ENCODE peak calls at places on chromosomes 1 and 21, in five cellular contexts. R, P, T, E and A are unnamed samples.

GRCh38 chr1:64980745-64981601 is 14.6 kb upstream of the JAK1 start:
- DNase-seq in R (no peak), P (peak), T (no peak), E (peak), A (no peak)

GRCh38 chr1:100360790-100361232 is 8.5 kb downstream of the CDC14A start:
- DNase-seq in R (peak), P (peak), T (peak), E (peak), A (peak)

GRCh38 chr1:160911441-160911840 is 26.5 kb upstream of the ITLN1 start:
- DNase-seq in R (peak), P (peak), T (no peak), E (no peak), A (no peak)

GRCh38 chr1:41462680-41463004 is 21.8 kb downstream of the EDN2 start:
- DNase-seq in R (no peak), P (no peak), T (no peak), E (no peak), A (no peak)

GRCh38 chr21:43719748-43720538 is 1.0 kb downstream of the PDXK start:
- DNase-seq in R (no peak), P (no peak), T (no peak), E (no peak), A (no peak)

GRCh38 chr1:232508161-232508661 is 121.7 kb downstream of the SIPA1L2 start:
- DNase-seq in R (no peak), P (no peak), T (no peak), E (no peak), A (no peak)

GRCh38 chr1:207581496-207582168 is 63.3 kb upstream of the CR1L start:
- DNase-seq in R (no peak), P (no peak), T (no peak), E (no peak), A (no peak)

GRCh38 chr1:220888665-220888986 is 9.4 kb downstream of the HLX start:
- DNase-seq in R (no peak), P (no peak), T (no peak), E (no peak), A (no peak)

GRCh38 chr1:64664287-64664686 is 80.6 kb upstream of the RAVER2 start:
- DNase-seq in R (no peak), P (no peak), T (no peak), E (no peak), A (no peak)

GRCh38 chr1:178371236-178371635 is 125.5 kb downstream of the CLEC20A start:
- DNase-seq in R (peak), P (peak), T (peak), E (peak), A (peak)

GRCh38 chr21:44793269-44794030 is 8.2 kb downstream of the UBE2G2 start:
- DNase-seq in R (peak), P (peak), T (peak), E (peak), A (peak)

GRCh38 chr1:4161271-4162006 is 261.4 kb upstream of the C1orf174 start:
- DNase-seq in R (no peak), P (no peak), T (no peak), E (no peak), A (no peak)

GRCh38 chr1:205458777-205459566 is 3.1 kb upstream of the BLACAT1 start:
- DNase-seq in R (peak), P (peak), T (peak), E (peak), A (peak)

GRCh38 chr1:237035759-237036158 is 6.2 kb upstream of the RYR2 start:
- DNase-seq in R (no peak), P (no peak), T (no peak), E (no peak), A (no peak)

GRCh38 chr1:188128761-188129160 is 1300.0 kb downstream of the PLA2G4A start:
- DNase-seq in R (no peak), P (peak), T (no peak), E (peak), A (peak)

GRCh38 chr1:217333939-217334338 is 297.0 kb downstream of the GPATCH2 start:
- DNase-seq in R (peak), P (peak), T (peak), E (peak), A (peak)

GRCh38 chr1:58781541-58782307 is 2.1 kb downstream of the JUN start:
- DNase-seq in R (peak), P (peak), T (peak), E (peak), A (peak)

GRCh38 chr1:115145221-115145620 is 55.9 kb upstream of the TSPAN2 start:
- DNase-seq in R (no peak), P (no peak), T (no peak), E (no peak), A (no peak)

GRCh38 chr21:26845750-26846035 is 484 bp upstream of the ADAMTS1 start:
- DNase-seq in R (no peak), P (no peak), T (peak), E (no peak), A (no peak)

GRCh38 chr1:37556712-37557196 is at the start of gene DNALI1:
- DNase-seq in R (peak), P (peak), T (peak), E (peak), A (peak)

GRCh38 chr1:63747445-63747844 is 26.4 kb upstream of the ROR1 start:
- DNase-seq in R (no peak), P (no peak), T (no peak), E (no peak), A (no peak)

GRCh38 chr1:8815582-8816285 is 1.7 kb downstream of the RERE start:
- DNase-seq in R (peak), P (peak), T (peak), E (no peak), A (peak)

GRCh38 chr1:171860696-171861095 is 19.4 kb downstream of the DNM3 start:
- DNase-seq in R (no peak), P (no peak), T (no peak), E (no peak), A (no peak)

GRCh38 chr1:64834734-64835133 is 89.9 kb downstream of the RAVER2 start:
- DNase-seq in R (no peak), P (peak), T (peak), E (peak), A (peak)

DNA sequence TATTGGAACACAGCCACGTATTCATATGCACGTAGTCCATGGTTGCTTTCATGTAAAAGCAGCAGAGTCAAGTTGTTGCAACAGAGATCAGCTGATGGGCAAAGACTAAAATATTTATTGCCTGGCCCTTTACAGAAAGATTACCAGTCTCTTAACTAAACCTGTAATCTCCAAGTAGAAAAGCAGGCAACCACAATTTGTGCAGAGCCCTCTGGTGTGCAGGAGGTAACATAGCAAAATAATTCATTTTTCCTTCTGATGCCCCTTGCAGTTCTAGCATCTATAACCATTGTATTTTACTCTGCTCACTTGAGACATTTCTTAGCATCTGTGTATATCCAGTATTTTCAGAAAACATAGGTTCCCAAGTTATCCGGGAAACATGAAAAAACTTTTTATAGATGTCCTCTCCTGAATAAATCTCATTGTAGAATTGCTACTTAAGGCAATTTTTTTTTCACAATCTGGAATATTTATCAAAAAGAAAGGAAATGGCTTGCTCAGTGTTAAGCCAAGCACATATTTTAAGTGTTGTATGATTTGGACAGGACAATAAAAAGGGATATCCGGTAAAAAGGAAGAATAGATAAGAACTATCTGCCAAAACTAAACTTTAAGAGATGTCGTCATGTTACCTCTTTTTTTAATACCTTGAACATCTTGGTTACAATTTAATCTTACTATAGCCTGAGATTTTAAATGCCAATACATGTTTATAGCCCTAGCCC is 430.7 kb downstream of the PLPP3 start:
- DNase-seq in R (no peak), P (no peak), T (no peak), E (no peak), A (no peak)
- TF ChIP-seq CTCF in R (peak), P (no peak), T (no peak), E (peak), A (no peak)

GRCh38 chr1:154182342-154183044 is 9.4 kb downstream of the TPM3 start:
- DNase-seq in R (peak), P (peak), T (peak), E (peak), A (peak)
- TF ChIP-seq CTCF in R (peak), P (no peak), T (no peak), E (no peak), A (peak)

DNA sequence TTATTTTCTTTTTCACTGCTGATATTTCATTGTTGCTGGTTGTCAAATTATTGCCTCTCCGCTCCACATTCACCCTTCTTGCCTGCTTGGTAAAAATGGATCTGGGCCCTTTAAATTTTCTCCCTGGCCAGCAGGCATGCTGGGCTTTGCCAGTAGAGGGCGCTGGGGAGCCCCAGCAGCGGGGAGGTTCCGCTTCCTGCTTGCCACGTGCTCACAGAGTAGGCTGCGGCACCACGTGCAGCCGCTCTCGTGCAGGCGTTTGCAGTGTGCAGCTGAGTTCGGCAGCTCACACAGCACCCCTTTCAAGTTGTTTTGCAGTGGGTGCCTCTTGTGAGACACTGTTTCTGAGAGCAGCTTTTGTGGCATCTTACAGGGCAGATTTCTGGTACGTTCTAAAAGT is at the start of gene ACTL8:
- DNase-seq in R (no peak), P (no peak), T (no peak), E (no peak), A (no peak)
- TF ChIP-seq CTCF in R (peak), P (peak), T (peak), E (peak), A (peak)

GRCh38 chr1:43522431-43522775 is 8.3 kb upstream of the PTPRF start:
- DNase-seq in R (no peak), P (no peak), T (no peak), E (no peak), A (no peak)
- TF ChIP-seq CTCF in R (no peak), P (no peak), T (no peak), E (no peak), A (no peak)

DNA sequence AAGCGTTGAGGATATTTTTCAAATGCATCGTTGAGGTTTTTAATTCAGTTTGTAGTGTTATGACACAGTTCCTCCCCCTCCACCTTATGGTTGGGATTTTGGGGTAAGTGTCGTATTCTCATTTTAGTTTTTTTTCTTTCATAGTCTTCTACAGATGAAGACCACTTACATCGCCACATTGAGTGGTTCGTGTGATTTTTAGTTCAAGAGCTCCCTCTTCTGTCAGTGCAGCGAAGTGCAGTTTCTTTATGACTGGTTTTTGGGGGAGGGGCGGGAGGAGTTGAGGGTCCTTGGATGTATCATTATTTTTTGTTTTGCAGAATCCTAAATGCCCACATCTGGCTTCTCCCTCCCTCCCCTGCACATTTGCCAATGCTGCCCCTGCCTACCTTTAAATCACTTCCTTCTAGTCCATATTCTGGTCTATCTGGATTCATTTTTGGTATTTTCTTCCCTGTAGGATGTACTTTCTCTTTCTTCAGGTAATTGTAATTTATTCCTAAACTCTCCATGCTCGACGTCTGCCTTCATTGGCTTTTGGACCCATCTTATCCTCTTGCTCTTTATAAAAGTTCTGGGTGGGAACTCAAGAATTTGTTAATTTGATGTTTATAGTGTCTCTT is 433.1 kb downstream of the CAMTA1 start:
- DNase-seq in R (peak), P (peak), T (peak), E (peak), A (peak)
- TF ChIP-seq CTCF in R (peak), P (peak), T (peak), E (peak), A (peak)